ENCODE peak calls at places on chromosomes 2 and 18, in six cellular contexts. H is ovary; X is H1; E is CD4-positive, alpha-beta memory T cell; S is upper lobe of left lung; M is DND-41. R is an unnamed sample.

GRCh38 chr2:239739206-239739605 is 285.9 kb downstream of the NDUFA10 start:
- DNase-seq in H (no peak), X (no peak), E (no peak), S (no peak), M (no peak), R (no peak)

GRCh38 chr18:61651145-61651879 is 241.5 kb downstream of the RNF152 start:
- DNase-seq in H (no peak), X (no peak), E (no peak), S (no peak), M (no peak), R (no peak)

GRCh38 chr2:236968101-236968886 is 117.4 kb upstream of the COPS8 start:
- DNase-seq in H (no peak), X (no peak), E (peak; percentile 87), S (no peak), M (peak; percentile 54), R (peak; percentile 67)

GRCh38 chr2:198440833-198441232 is 636.4 kb downstream of the PLCL1 start:
- DNase-seq in H (no peak), X (no peak), E (no peak), S (no peak), M (no peak), R (no peak)

GRCh38 chr2:69149631-69150215 is 136.7 kb downstream of the ANTXR1 start:
- DNase-seq in H (peak; percentile 83), X (peak; percentile 60), E (no peak), S (no peak), M (no peak), R (no peak)

GRCh38 chr2:84959045-84959493 is 11.9 kb upstream of the KCMF1 start:
- DNase-seq in H (no peak), X (no peak), E (no peak), S (no peak), M (no peak), R (no peak)

GRCh38 chr2:104844813-104845551 is 8.9 kb upstream of the POU3F3 start:
- DNase-seq in H (no peak), X (peak; percentile 85), E (no peak), S (no peak), M (no peak), R (no peak)

GRCh38 chr2:95347681-95348608 is 50.8 kb downstream of the KCNIP3 start:
- DNase-seq in H (no peak), X (peak; percentile 49), E (no peak), S (peak; percentile 17), M (no peak), R (no peak)

GRCh38 chr2:239636808-239637207 is 236.0 kb upstream of the HDAC4 start:
- DNase-seq in H (no peak), X (no peak), E (no peak), S (no peak), M (peak; percentile 1), R (no peak)

GRCh38 chr2:238585836-238586821 is 159.4 kb downstream of the ASB1 start:
- DNase-seq in H (no peak), X (no peak), E (no peak), S (no peak), M (no peak), R (no peak)

GRCh38 chr2:112150447-112150846 is 12.3 kb downstream of the FBLN7 start:
- DNase-seq in H (no peak), X (peak; percentile 19), E (no peak), S (no peak), M (no peak), R (no peak)

GRCh38 chr2:191845248-191845715 is 1.6 kb downstream of the CAVIN2 start:
- DNase-seq in H (peak; percentile 54), X (no peak), E (no peak), S (peak; percentile 50), M (no peak), R (no peak)

GRCh38 chr2:221571391-221572179 is 519 bp downstream of the EPHA4 start:
- DNase-seq in H (no peak), X (peak; percentile 73), E (no peak), S (no peak), M (no peak), R (peak; percentile 20)

GRCh38 chr2:66495788-66496640 is 61.1 kb downstream of the MEIS1 start:
- DNase-seq in H (peak; percentile 67), X (no peak), E (no peak), S (peak; percentile 28), M (no peak), R (no peak)

GRCh38 chr2:65367517-65367916 is 64.9 kb downstream of the SPRED2 start:
- DNase-seq in H (no peak), X (no peak), E (no peak), S (peak; percentile 40), M (no peak), R (no peak)

GRCh38 chr2:200077210-200077650 is 121.8 kb downstream of the MAIP1 start:
- DNase-seq in H (no peak), X (no peak), E (no peak), S (no peak), M (no peak), R (no peak)

GRCh38 chr2:22449676-22450075 is 935.3 kb upstream of the KLHL29 start:
- DNase-seq in H (no peak), X (no peak), E (no peak), S (no peak), M (no peak), R (no peak)

GRCh38 chr18:78720456-78721250 is 259.0 kb upstream of the SALL3 start:
- DNase-seq in H (no peak), X (peak; percentile 51), E (no peak), S (no peak), M (no peak), R (no peak)

GRCh38 chr18:54254265-54254758 is 15.0 kb upstream of the POLI start:
- DNase-seq in H (no peak), X (no peak), E (no peak), S (no peak), M (no peak), R (no peak)

GRCh38 chr2:85605406-85606115 is 3.1 kb upstream of the TMEM150A start:
- DNase-seq in H (no peak), X (no peak), E (no peak), S (no peak), M (no peak), R (no peak)

GRCh38 chr2:172323256-172323655 is 104.1 kb upstream of the ITGA6 start:
- DNase-seq in H (no peak), X (no peak), E (no peak), S (no peak), M (no peak), R (no peak)

GRCh38 chr2:150480241-150480640 is 7.2 kb downstream of the RND3 start:
- DNase-seq in H (no peak), X (no peak), E (no peak), S (no peak), M (no peak), R (no peak)

GRCh38 chr2:157107877-157108276 is 149.6 kb upstream of the GALNT5 start:
- DNase-seq in H (no peak), X (no peak), E (no peak), S (peak; percentile 43), M (peak; percentile 89), R (no peak)

GRCh38 chr2:42392191-42392590 is 31.2 kb upstream of the COX7A2L start:
- DNase-seq in H (no peak), X (peak; percentile 22), E (no peak), S (no peak), M (no peak), R (no peak)

GRCh38 chr2:96093528-96093927 is 22.8 kb downstream of the ADRA2B start:
- DNase-seq in H (no peak), X (no peak), E (peak; percentile 16), S (no peak), M (no peak), R (no peak)

GRCh38 chr2:239313251-239313650 is 87.6 kb downstream of the HDAC4 start:
- DNase-seq in H (peak; percentile 24), X (no peak), E (no peak), S (peak; percentile 3), M (peak; percentile 2), R (peak; percentile 24)

GRCh38 chr2:69827796-69828540 is 1.5 kb upstream of the GMCL1 start:
- DNase-seq in H (no peak), X (no peak), E (no peak), S (no peak), M (no peak), R (no peak)

GRCh38 chr2:183112575-183112974 is 11.7 kb upstream of the NUP35 start:
- DNase-seq in H (no peak), X (no peak), E (no peak), S (no peak), M (no peak), R (no peak)
- H3K9me3 ChIP-seq in H (no peaks in the 10 kb centered on the region), X (no peaks in the 10 kb centered on the region), E (no peaks in the 10 kb centered on the region), S (no peaks in the 10 kb centered on the region), M (no peaks in the 10 kb centered on the region), R (no peaks in the 10 kb centered on the region)

DNA sequence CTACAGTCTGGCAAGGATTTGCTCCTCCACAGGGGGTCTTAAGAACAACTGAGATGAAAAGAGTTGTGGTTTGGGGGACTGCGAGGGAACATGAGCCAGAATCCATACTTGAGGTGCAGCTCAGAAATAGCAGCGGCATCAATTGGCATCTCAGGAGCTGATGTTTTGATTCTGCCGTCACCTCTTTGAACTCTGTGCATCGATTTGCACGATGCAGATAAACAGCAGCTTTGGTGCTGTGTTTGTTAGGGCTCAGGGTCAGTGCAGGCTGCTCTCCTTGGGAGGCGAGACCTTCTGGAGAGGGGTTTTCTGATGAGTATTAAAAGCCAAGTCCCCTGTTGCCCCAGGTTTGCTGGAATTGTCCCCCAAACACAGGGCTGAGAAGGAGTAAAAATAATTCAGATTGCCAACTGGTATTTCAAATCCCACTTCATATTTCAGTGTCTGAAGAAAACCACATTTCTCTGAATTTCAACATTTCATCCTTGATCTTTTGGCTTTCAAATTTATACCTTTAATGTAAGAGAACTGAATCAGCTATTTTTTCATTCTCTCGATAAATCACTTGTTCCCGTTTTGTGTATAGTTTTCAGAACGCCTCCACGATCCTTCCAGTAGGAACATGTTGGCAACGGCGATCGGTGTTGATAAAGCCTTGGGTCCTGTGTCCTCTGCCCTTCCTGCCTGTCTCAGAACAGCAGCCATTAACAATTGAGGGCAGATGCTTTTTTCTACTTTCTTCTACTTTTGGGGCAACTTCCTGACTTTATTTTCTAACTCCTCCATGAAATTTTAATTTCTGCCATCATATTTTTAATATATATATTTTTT is 65.0 kb downstream of the RAB31 start:
- DNase-seq in H (no peak), X (peak; percentile 16), E (no peak), S (no peak), M (no peak), R (no peak)
- H3K4me3 ChIP-seq in H (no peak overlapping the region), X (no peak overlapping the region), E (no peak overlapping the region), S (no peak overlapping the region), M (no peak overlapping the region), R (no peak overlapping the region)

GRCh38 chr2:73294239-73294638 is 891 bp upstream of the EGR4 start:
- DNase-seq in H (no peak), X (no peak), E (no peak), S (no peak), M (no peak), R (no peak)
- H3K27me3 ChIP-seq in H (peaks cover 10% of the 10 kb centered on the region), X (peaks cover 63% of the 10 kb centered on the region), E (peaks cover 30% of the 10 kb centered on the region), S (peaks cover 43% of the 10 kb centered on the region), M (peaks cover 13% of the 10 kb centered on the region), R (peaks cover 50% of the 10 kb centered on the region)

GRCh38 chr18:14927701-14928100 is 179.7 kb downstream of the ANKRD30B start:
- DNase-seq in H (no peak), X (no peak), E (no peak), S (no peak), M (no peak), R (no peak)

GRCh38 chr18:14928396-14928795 is 180.4 kb downstream of the ANKRD30B start:
- DNase-seq in H (no peak), X (no peak), E (no peak), S (no peak), M (no peak), R (no peak)

GRCh38 chr18:14930076-14930475 is 182.1 kb downstream of the ANKRD30B start:
- DNase-seq in H (no peak), X (no peak), E (no peak), S (no peak), M (no peak), R (no peak)

GRCh38 chr18:14933049-14933851 is 185.3 kb downstream of the ANKRD30B start:
- DNase-seq in H (no peak), X (peak; percentile 35), E (no peak), S (no peak), M (no peak), R (no peak)

GRCh38 chr18:14930576-14930975 is 182.6 kb downstream of the ANKRD30B start:
- DNase-seq in H (no peak), X (no peak), E (no peak), S (no peak), M (no peak), R (no peak)
- H3K9me3 ChIP-seq in H (no peaks in the 10 kb centered on the region), X (peaks cover 77% of the 10 kb centered on the region), E (no peaks in the 10 kb centered on the region), S (no peaks in the 10 kb centered on the region), M (no peaks in the 10 kb centered on the region), R (no peaks in the 10 kb centered on the region)